ENCODE peak calls at places on chromosomes 5 and 9, in seven cellular contexts. One of them, this sample, is unnamed. For H3K27me3, the result is how much of the 10 kb centered on the place peaks cover.

GRCh38 chr5:140725799-140726471 is 25.7 kb downstream of the ZMAT2 start:
- DNase-seq in heart left ventricle: no peak
- DNase-seq in ovary: no peak
- DNase-seq in testis: peak
- DNase-seq in breast epithelium: peak
- DNase-seq in GM23338: peak
- DNase-seq in right lobe of liver: peak
- DNase-seq in this sample: peak

GRCh38 chr9:126514037-126514821 is 99.5 kb upstream of the LMX1B start:
- DNase-seq in heart left ventricle: peak
- DNase-seq in ovary: peak
- DNase-seq in testis: peak
- DNase-seq in breast epithelium: no peak
- DNase-seq in GM23338: peak
- DNase-seq in right lobe of liver: peak
- DNase-seq in this sample: peak

GRCh38 chr9:124815601-124816000 is 37.7 kb upstream of the WDR38 start:
- DNase-seq in heart left ventricle: peak
- DNase-seq in ovary: no peak
- DNase-seq in testis: no peak
- DNase-seq in breast epithelium: no peak
- DNase-seq in GM23338: no peak
- DNase-seq in right lobe of liver: no peak
- DNase-seq in this sample: no peak

GRCh38 chr9:7174301-7174700 is 416.5 kb downstream of the KDM4C start:
- DNase-seq in heart left ventricle: no peak
- DNase-seq in ovary: no peak
- DNase-seq in testis: no peak
- DNase-seq in breast epithelium: no peak
- DNase-seq in GM23338: no peak
- DNase-seq in right lobe of liver: no peak
- DNase-seq in this sample: no peak

GRCh38 chr9:121844090-121844489 is 192.7 kb downstream of the DAB2IP start:
- DNase-seq in heart left ventricle: no peak
- DNase-seq in ovary: no peak
- DNase-seq in testis: no peak
- DNase-seq in breast epithelium: no peak
- DNase-seq in GM23338: no peak
- DNase-seq in right lobe of liver: no peak
- DNase-seq in this sample: no peak

GRCh38 chr5:88507261-88507660 is 238.6 kb upstream of the TMEM161B start:
- DNase-seq in heart left ventricle: no peak
- DNase-seq in ovary: no peak
- DNase-seq in testis: no peak
- DNase-seq in breast epithelium: no peak
- DNase-seq in GM23338: no peak
- DNase-seq in right lobe of liver: no peak
- DNase-seq in this sample: no peak

GRCh38 chr5:172773481-172774469 is 2.8 kb upstream of the DUSP1 start:
- DNase-seq in heart left ventricle: no peak
- DNase-seq in ovary: peak
- DNase-seq in testis: no peak
- DNase-seq in breast epithelium: no peak
- DNase-seq in GM23338: no peak
- DNase-seq in right lobe of liver: no peak
- DNase-seq in this sample: peak

GRCh38 chr5:18985397-18985796 is 1002.6 kb downstream of the CDH18 start:
- DNase-seq in heart left ventricle: no peak
- DNase-seq in ovary: no peak
- DNase-seq in testis: peak
- DNase-seq in breast epithelium: no peak
- DNase-seq in GM23338: peak
- DNase-seq in right lobe of liver: no peak
- DNase-seq in this sample: no peak

GRCh38 chr5:81393430-81393782 is 528 bp downstream of the ACOT12 start:
- DNase-seq in heart left ventricle: no peak
- DNase-seq in ovary: no peak
- DNase-seq in testis: no peak
- DNase-seq in breast epithelium: no peak
- DNase-seq in GM23338: no peak
- DNase-seq in right lobe of liver: peak
- DNase-seq in this sample: no peak

GRCh38 chr5:44885903-44886302 is 77.2 kb downstream of the MRPS30 start:
- DNase-seq in heart left ventricle: no peak
- DNase-seq in ovary: no peak
- DNase-seq in testis: no peak
- DNase-seq in breast epithelium: no peak
- DNase-seq in GM23338: no peak
- DNase-seq in right lobe of liver: no peak
- DNase-seq in this sample: no peak

GRCh38 chr5:29002481-29002880 is 1964.1 kb upstream of the CDH9 start:
- DNase-seq in heart left ventricle: no peak
- DNase-seq in ovary: no peak
- DNase-seq in testis: no peak
- DNase-seq in breast epithelium: no peak
- DNase-seq in GM23338: no peak
- DNase-seq in right lobe of liver: no peak
- DNase-seq in this sample: no peak

GRCh38 chr5:154575869-154576806 is 98.1 kb upstream of the HAND1 start:
- DNase-seq in heart left ventricle: no peak
- DNase-seq in ovary: no peak
- DNase-seq in testis: no peak
- DNase-seq in breast epithelium: no peak
- DNase-seq in GM23338: peak
- DNase-seq in right lobe of liver: no peak
- DNase-seq in this sample: no peak
- TF ChIP-seq CTCF in heart left ventricle: peak
- TF ChIP-seq CTCF in ovary: no peak
- TF ChIP-seq CTCF in testis: no peak
- TF ChIP-seq CTCF in breast epithelium: no peak
- TF ChIP-seq CTCF in GM23338: peak
- TF ChIP-seq CTCF in right lobe of liver: no peak
- TF ChIP-seq CTCF in this sample: peak

GRCh38 chr5:179290681-179291540 is 54.4 kb downstream of the ADAMTS2 start:
- DNase-seq in heart left ventricle: peak
- DNase-seq in ovary: no peak
- DNase-seq in testis: no peak
- DNase-seq in breast epithelium: no peak
- DNase-seq in GM23338: no peak
- DNase-seq in right lobe of liver: peak
- DNase-seq in this sample: no peak
- H3K27me3 ChIP-seq in heart left ventricle: under half
- H3K27me3 ChIP-seq in ovary: under half
- H3K27me3 ChIP-seq in testis: under half
- H3K27me3 ChIP-seq in breast epithelium: under half
- H3K27me3 ChIP-seq in GM23338: under half
- H3K27me3 ChIP-seq in right lobe of liver: under half
- H3K27me3 ChIP-seq in this sample: under half

DNA sequence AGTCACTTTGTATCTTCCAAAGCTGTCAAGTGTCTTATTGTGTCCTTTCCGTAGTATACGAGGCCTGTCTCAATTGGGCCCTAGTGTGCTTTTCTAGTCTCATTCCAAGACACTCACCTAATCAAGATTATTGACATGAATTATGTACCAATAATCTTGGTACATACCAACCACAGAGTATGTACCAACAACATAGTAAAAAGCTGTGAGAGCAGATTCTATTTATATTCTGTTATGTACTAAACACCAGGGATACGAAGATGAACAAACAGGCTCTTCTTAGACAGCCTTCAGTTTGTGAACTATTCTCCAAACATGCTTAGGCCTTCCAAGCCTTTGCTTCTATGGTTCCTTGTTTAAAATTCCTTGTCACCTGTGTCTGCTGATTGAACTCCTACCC is 110.2 kb downstream of the ERCC6L2 start:
- DNase-seq in heart left ventricle: no peak
- DNase-seq in ovary: no peak
- DNase-seq in testis: no peak
- DNase-seq in breast epithelium: no peak
- DNase-seq in GM23338: no peak
- DNase-seq in right lobe of liver: no peak
- DNase-seq in this sample: no peak
- H3K4me3 ChIP-seq in heart left ventricle: no peak
- H3K4me3 ChIP-seq in ovary: no peak
- H3K4me3 ChIP-seq in testis: no peak
- H3K4me3 ChIP-seq in breast epithelium: no peak
- H3K4me3 ChIP-seq in GM23338: no peak
- H3K4me3 ChIP-seq in right lobe of liver: no peak
- H3K4me3 ChIP-seq in this sample: no peak

GRCh38 chr5:150762216-150762615 is 3.4 kb upstream of the DCTN4 start:
- DNase-seq in heart left ventricle: no peak
- DNase-seq in ovary: no peak
- DNase-seq in testis: no peak
- DNase-seq in breast epithelium: no peak
- DNase-seq in GM23338: no peak
- DNase-seq in right lobe of liver: no peak
- DNase-seq in this sample: no peak

GRCh38 chr5:150757087-150757649 is 1.6 kb downstream of the DCTN4 start:
- DNase-seq in heart left ventricle: no peak
- DNase-seq in ovary: no peak
- DNase-seq in testis: no peak
- DNase-seq in breast epithelium: no peak
- DNase-seq in GM23338: no peak
- DNase-seq in right lobe of liver: no peak
- DNase-seq in this sample: no peak

GRCh38 chr5:150759334-150759583 is 442 bp upstream of the DCTN4 start:
- DNase-seq in heart left ventricle: no peak
- DNase-seq in ovary: no peak
- DNase-seq in testis: no peak
- DNase-seq in breast epithelium: no peak
- DNase-seq in GM23338: no peak
- DNase-seq in right lobe of liver: no peak
- DNase-seq in this sample: no peak

GRCh38 chr5:150758210-150758533 is 645 bp downstream of the DCTN4 start:
- DNase-seq in heart left ventricle: no peak
- DNase-seq in ovary: no peak
- DNase-seq in testis: no peak
- DNase-seq in breast epithelium: no peak
- DNase-seq in GM23338: no peak
- DNase-seq in right lobe of liver: no peak
- DNase-seq in this sample: no peak

GRCh38 chr5:150758534-150759333 is at the start of gene DCTN4:
- DNase-seq in heart left ventricle: peak
- DNase-seq in ovary: peak
- DNase-seq in testis: peak
- DNase-seq in breast epithelium: peak
- DNase-seq in GM23338: peak
- DNase-seq in right lobe of liver: peak
- DNase-seq in this sample: peak
- TF ChIP-seq CTCF in heart left ventricle: peak
- TF ChIP-seq CTCF in ovary: no peak
- TF ChIP-seq CTCF in testis: peak
- TF ChIP-seq CTCF in breast epithelium: peak
- TF ChIP-seq CTCF in GM23338: no peak
- TF ChIP-seq CTCF in right lobe of liver: peak
- TF ChIP-seq CTCF in this sample: no peak

DNA sequence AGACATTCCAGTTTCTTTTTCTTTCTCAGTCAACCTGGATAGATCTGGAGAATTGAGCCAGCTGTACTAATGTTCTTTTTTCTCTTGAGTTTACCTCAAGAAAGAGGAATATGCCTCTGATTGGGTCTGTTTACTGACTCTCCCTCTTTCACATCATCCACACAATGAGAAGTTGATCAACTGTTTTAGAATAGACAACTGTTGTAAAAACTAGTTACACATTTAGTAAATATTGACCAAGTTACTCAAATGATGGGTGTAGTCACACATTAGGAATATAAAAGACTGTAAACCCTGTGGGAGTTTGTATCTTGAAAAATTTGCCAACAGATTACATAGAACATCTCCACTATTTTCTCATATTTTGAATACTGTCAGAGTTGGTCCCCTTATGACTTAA is 330.8 kb downstream of the FER start:
- DNase-seq in heart left ventricle: no peak
- DNase-seq in ovary: no peak
- DNase-seq in testis: no peak
- DNase-seq in breast epithelium: no peak
- DNase-seq in GM23338: no peak
- DNase-seq in right lobe of liver: no peak
- DNase-seq in this sample: no peak
- H3K27me3 ChIP-seq in heart left ventricle: under half
- H3K27me3 ChIP-seq in ovary: under half
- H3K27me3 ChIP-seq in testis: under half
- H3K27me3 ChIP-seq in breast epithelium: under half
- H3K27me3 ChIP-seq in GM23338: under half
- H3K27me3 ChIP-seq in right lobe of liver: under half
- H3K27me3 ChIP-seq in this sample: under half

DNA sequence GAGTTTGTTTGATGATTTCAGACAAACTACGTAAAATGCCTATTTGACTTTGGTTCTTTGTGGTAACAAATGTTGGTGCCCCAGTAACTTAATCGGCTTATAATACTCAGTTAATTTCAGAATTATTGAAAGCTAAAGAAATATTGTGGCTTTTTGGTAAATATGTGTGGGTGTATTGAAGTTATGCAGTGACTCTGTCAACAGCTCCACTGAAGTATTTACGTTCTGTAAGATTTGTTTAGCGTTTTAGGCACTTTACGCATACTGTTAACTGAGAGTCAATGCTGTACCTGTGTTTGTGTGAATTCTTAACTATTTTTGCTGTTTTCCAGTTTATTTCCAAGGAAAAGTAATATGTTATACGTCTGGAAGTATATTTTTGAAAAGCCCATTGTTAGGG is 2.2 kb downstream of the RAD23B start:
- DNase-seq in heart left ventricle: no peak
- DNase-seq in ovary: no peak
- DNase-seq in testis: no peak
- DNase-seq in breast epithelium: no peak
- DNase-seq in GM23338: no peak
- DNase-seq in right lobe of liver: no peak
- DNase-seq in this sample: no peak
- H3K4me3 ChIP-seq in heart left ventricle: peak
- H3K4me3 ChIP-seq in ovary: peak
- H3K4me3 ChIP-seq in testis: peak
- H3K4me3 ChIP-seq in breast epithelium: peak
- H3K4me3 ChIP-seq in GM23338: peak
- H3K4me3 ChIP-seq in right lobe of liver: peak
- H3K4me3 ChIP-seq in this sample: peak

GRCh38 chr5:151740958-151741373 is 17.5 kb downstream of the ATOX1 start:
- DNase-seq in heart left ventricle: no peak
- DNase-seq in ovary: no peak
- DNase-seq in testis: no peak
- DNase-seq in breast epithelium: no peak
- DNase-seq in GM23338: no peak
- DNase-seq in right lobe of liver: no peak
- DNase-seq in this sample: peak
- TF ChIP-seq CTCF in heart left ventricle: peak
- TF ChIP-seq CTCF in ovary: no peak
- TF ChIP-seq CTCF in testis: no peak
- TF ChIP-seq CTCF in breast epithelium: no peak
- TF ChIP-seq CTCF in GM23338: no peak
- TF ChIP-seq CTCF in right lobe of liver: no peak
- TF ChIP-seq CTCF in this sample: no peak

GRCh38 chr5:79736528-79737514 is 47.2 kb downstream of the CMYA5 start:
- DNase-seq in heart left ventricle: no peak
- DNase-seq in ovary: no peak
- DNase-seq in testis: no peak
- DNase-seq in breast epithelium: no peak
- DNase-seq in GM23338: no peak
- DNase-seq in right lobe of liver: no peak
- DNase-seq in this sample: no peak
- H3K27me3 ChIP-seq in heart left ventricle: under half
- H3K27me3 ChIP-seq in ovary: under half
- H3K27me3 ChIP-seq in testis: under half
- H3K27me3 ChIP-seq in breast epithelium: under half
- H3K27me3 ChIP-seq in GM23338: under half
- H3K27me3 ChIP-seq in right lobe of liver: under half
- H3K27me3 ChIP-seq in this sample: under half

This sample was measured in brain microvascular endothelial cell.